ENCODE peak calls at places on chromosome 3, in nine cellular contexts. D is GM13976; T is germinal center; Q is esophagus squamous epithelium; I is stimulated activated CD4-positive, alpha-beta T cell treated with anti-CD3 and anti-CD28 coated beads, TNF-alpha, amount 100 ng/mL, for 24 hours; R is fibroblast of pulmonary artery; W is anterior cingulate cortex; Z is GM23248; G is ovary. N is an unnamed sample.

GRCh38 chr3:68239542-68239941 is 585.1 kb upstream of the SUCLG2 start:
- DNase-seq in D (no peak), T (no peak), Q (no peak), I (no peak), R (no peak), W (no peak), Z (no peak), G (no peak), N (no peak)

GRCh38 chr3:50189274-50189673 is 2.1 kb upstream of the GNAT1 start:
- DNase-seq in D (peak; percentile 73), T (peak; percentile 43), Q (no peak), I (peak; percentile 44), R (peak; percentile 90), W (peak; percentile 78), Z (peak; percentile 94), G (peak; percentile 68), N (peak; percentile 43)

GRCh38 chr3:9071982-9072666 is 108.9 kb upstream of the RAD18 start:
- DNase-seq in D (no peak), T (no peak), Q (no peak), I (no peak), R (no peak), W (no peak), Z (no peak), G (no peak), N (no peak)

GRCh38 chr3:46923559-46924350 is 46.2 kb downstream of the PTH1R start:
- DNase-seq in D (peak; percentile 78), T (peak; percentile 60), Q (no peak), I (peak; percentile 32), R (peak; percentile 45), W (no peak), Z (peak; percentile 65), G (no peak), N (no peak)

GRCh38 chr3:50714953-50715352 is 40.2 kb downstream of the DOCK3 start:
- DNase-seq in D (no peak), T (no peak), Q (no peak), I (no peak), R (no peak), W (no peak), Z (peak; percentile 10), G (no peak), N (no peak)

GRCh38 chr3:13160619-13161018 is 87.4 kb upstream of the IQSEC1 start:
- DNase-seq in D (no peak), T (no peak), Q (no peak), I (no peak), R (no peak), W (no peak), Z (no peak), G (no peak), N (no peak)

GRCh38 chr3:138367912-138368311 is 19.5 kb downstream of the MRAS start:
- DNase-seq in D (no peak), T (peak; percentile 49), Q (no peak), I (no peak), R (peak; percentile 26), W (peak; percentile 84), Z (peak; percentile 89), G (peak; percentile 73), N (no peak)

GRCh38 chr3:120418866-120419490 is 31.8 kb downstream of the FSTL1 start:
- DNase-seq in D (peak; percentile 53), T (peak; percentile 47), Q (no peak), I (no peak), R (peak; percentile 70), W (peak; percentile 56), Z (peak; percentile 54), G (no peak), N (no peak)

GRCh38 chr3:43971486-43971885 is 270.2 kb upstream of the TOPAZ1 start:
- DNase-seq in D (no peak), T (no peak), Q (no peak), I (no peak), R (no peak), W (no peak), Z (no peak), G (no peak), N (no peak)

N was measured in brain pericyte.